ENCODE peak calls at places on chromosomes 1 and 21, in eight cellular contexts. B is GM12892; P is ascending aorta; V is upper lobe of right lung; N is amniotic epithelial cell; E is activated naive CD4-positive, alpha-beta T cell; I is right cardiac atrium; U is RWPE2. C is an unnamed sample.

GRCh38 chr1:216447898-216448568 is 24.8 kb upstream of the USH2A start:
- DNase-seq in B (no peak), P (no peak), V (no peak), N (no peak), E (no peak), I (no peak), U (no peak), C (no peak)

GRCh38 chr1:57142999-57143398 is 177.2 kb upstream of the C8B start:
- DNase-seq in B (no peak), P (no peak), V (no peak), N (no peak), E (no peak), I (no peak), U (no peak), C (no peak)

GRCh38 chr1:170887726-170888125 is 47.6 kb upstream of the MROH9 start:
- DNase-seq in B (no peak), P (no peak), V (no peak), N (no peak), E (no peak), I (no peak), U (no peak), C (no peak)

GRCh38 chr1:1119272-1119890 is 3.5 kb upstream of the C1orf159 start:
- DNase-seq in B (no peak), P (no peak), V (peak), N (no peak), E (no peak), I (peak), U (no peak), C (no peak)

GRCh38 chr1:8374812-8375211 is 56.9 kb downstream of the SLC45A1 start:
- DNase-seq in B (no peak), P (no peak), V (no peak), N (peak), E (no peak), I (no peak), U (no peak), C (no peak)

GRCh38 chr1:10714337-10715114 is 81.9 kb downstream of the CASZ1 start:
- DNase-seq in B (no peak), P (no peak), V (peak), N (peak), E (no peak), I (peak), U (no peak), C (no peak)

GRCh38 chr21:26845750-26846035 is 484 bp upstream of the ADAMTS1 start:
- DNase-seq in B (no peak), P (no peak), V (no peak), N (peak), E (no peak), I (no peak), U (no peak), C (no peak)

GRCh38 chr1:30758785-30759380 is 1.3 kb upstream of the LAPTM5 start:
- DNase-seq in B (no peak), P (no peak), V (no peak), N (peak), E (no peak), I (peak), U (no peak), C (no peak)

GRCh38 chr1:53665996-53666395 is 73.0 kb downstream of the GLIS1 start:
- DNase-seq in B (no peak), P (no peak), V (no peak), N (no peak), E (no peak), I (no peak), U (no peak), C (no peak)

GRCh38 chr1:235632538-235633219 is 16.9 kb downstream of the GNG4 start:
- DNase-seq in B (no peak), P (no peak), V (no peak), N (peak), E (no peak), I (no peak), U (no peak), C (no peak)

GRCh38 chr1:232875536-232875935 is 70.3 kb downstream of the MAP10 start:
- DNase-seq in B (no peak), P (no peak), V (no peak), N (no peak), E (no peak), I (no peak), U (no peak), C (no peak)

GRCh38 chr1:8359617-8360481 is 41.9 kb downstream of the SLC45A1 start:
- DNase-seq in B (no peak), P (no peak), V (peak), N (no peak), E (no peak), I (peak), U (no peak), C (no peak)

GRCh38 chr1:202879128-202879527 is 9.8 kb downstream of the RABIF start:
- DNase-seq in B (no peak), P (no peak), V (no peak), N (no peak), E (no peak), I (no peak), U (no peak), C (no peak)

GRCh38 chr1:184888505-184888904 is 85.8 kb downstream of the NIBAN1 start:
- DNase-seq in B (no peak), P (no peak), V (no peak), N (peak), E (no peak), I (no peak), U (no peak), C (no peak)

GRCh38 chr1:181485276-181486097 is 2.2 kb downstream of the CACNA1E start:
- DNase-seq in B (no peak), P (no peak), V (peak), N (no peak), E (no peak), I (peak), U (no peak), C (no peak)

GRCh38 chr1:227560814-227561213 is 2.5 kb upstream of the ZNF678 start:
- DNase-seq in B (no peak), P (no peak), V (no peak), N (no peak), E (no peak), I (no peak), U (no peak), C (no peak)

GRCh38 chr1:51423098-51423821 is 92.9 kb upstream of the TTC39A start:
- DNase-seq in B (no peak), P (no peak), V (no peak), N (peak), E (no peak), I (no peak), U (no peak), C (no peak)

GRCh38 chr21:46347203-46347550 is 23.2 kb downstream of the PCNT start:
- DNase-seq in B (no peak), P (no peak), V (no peak), N (no peak), E (no peak), I (no peak), U (no peak), C (no peak)

GRCh38 chr1:172938676-172939075 is 112.1 kb downstream of the TNFSF18 start:
- DNase-seq in B (no peak), P (no peak), V (no peak), N (peak), E (no peak), I (no peak), U (no peak), C (no peak)

GRCh38 chr1:42420911-42421585 is 34.8 kb downstream of the ZMYND12 start:
- DNase-seq in B (no peak), P (no peak), V (no peak), N (peak), E (no peak), I (peak), U (no peak), C (no peak)

GRCh38 chr1:216722841-216723240 is 388 bp downstream of the ESRRG start:
- DNase-seq in B (no peak), P (no peak), V (no peak), N (no peak), E (no peak), I (no peak), U (no peak), C (no peak)